ENCODE peak calls at places on chromosomes 13 and 19, in nine cellular contexts. N is IMR-90; E is RWPE1; Q is endothelial cell of umbilical vein; H is right lobe of liver; C is CD4-positive, alpha-beta T cell; O is effector memory CD4-positive, alpha-beta T cell; S is CD8-positive, alpha-beta memory T cell; A is aorta. I is an unnamed sample.

GRCh38 chr13:50948576-50948975 is 39.0 kb downstream of the RNASEH2B start:
- DNase-seq in N (peak), E (no peak), Q (no peak), H (no peak), C (no peak), O (no peak), S (no peak), A (no peak), I (no peak)

GRCh38 chr19:49017666-49018351 is 918 bp upstream of the LHB start:
- DNase-seq in N (peak), E (no peak), Q (peak), H (peak), C (peak), O (peak), S (peak), A (peak), I (peak)

GRCh38 chr13:61706899-61707298 is 291.2 kb upstream of the PCDH20 start:
- DNase-seq in N (no peak), E (no peak), Q (no peak), H (no peak), C (no peak), O (no peak), S (no peak), A (no peak), I (no peak)

GRCh38 chr19:47089767-47090350 is 23.7 kb downstream of the ZC3H4 start:
- DNase-seq in N (no peak), E (no peak), Q (no peak), H (no peak), C (no peak), O (no peak), S (no peak), A (no peak), I (no peak)

GRCh38 chr19:17515408-17516149 is 4.1 kb downstream of the PGLS start:
- DNase-seq in N (no peak), E (no peak), Q (no peak), H (no peak), C (no peak), O (no peak), S (no peak), A (no peak), I (no peak)

GRCh38 chr13:48990900-48991299 is 15.2 kb downstream of the FNDC3A start:
- DNase-seq in N (no peak), E (no peak), Q (no peak), H (no peak), C (no peak), O (no peak), S (no peak), A (no peak), I (no peak)

GRCh38 chr19:16141043-16141442 is 2.4 kb upstream of the HSH2D start:
- DNase-seq in N (no peak), E (no peak), Q (no peak), H (no peak), C (no peak), O (no peak), S (no peak), A (no peak), I (no peak)

GRCh38 chr19:50214699-50215543 is 11.5 kb downstream of the MYH14 start:
- DNase-seq in N (no peak), E (peak), Q (no peak), H (no peak), C (no peak), O (no peak), S (no peak), A (no peak), I (no peak)

GRCh38 chr19:41302624-41303351 is 7.2 kb upstream of the CCDC97 start:
- DNase-seq in N (no peak), E (no peak), Q (no peak), H (peak), C (peak), O (peak), S (peak), A (peak), I (no peak)

GRCh38 chr13:111474136-111475002 is 153.9 kb downstream of the TEX29 start:
- DNase-seq in N (peak), E (peak), Q (peak), H (no peak), C (no peak), O (no peak), S (no peak), A (no peak), I (peak)

GRCh38 chr13:43071824-43072223 is 48.4 kb downstream of the DNAJC15 start:
- DNase-seq in N (no peak), E (no peak), Q (no peak), H (no peak), C (no peak), O (no peak), S (no peak), A (no peak), I (no peak)

GRCh38 chr19:6752257-6753177 is 13.0 kb downstream of the TRIP10 start:
- DNase-seq in N (no peak), E (no peak), Q (no peak), H (peak), C (no peak), O (no peak), S (no peak), A (no peak), I (no peak)

GRCh38 chr13:90640976-90641375 is 706.5 kb upstream of the MIR17HG start:
- DNase-seq in N (no peak), E (peak), Q (no peak), H (no peak), C (no peak), O (no peak), S (no peak), A (no peak), I (peak)

GRCh38 chr19:44003461-44004134 is 841 bp downstream of the ZNF230 start:
- DNase-seq in N (no peak), E (peak), Q (peak), H (no peak), C (no peak), O (no peak), S (no peak), A (no peak), I (no peak)
- H3K27ac ChIP-seq in N (peak), E (peak), Q (no peak), H (peak), C (no peak), O (no peak), S (peak), A (no peak), I (no peak)

DNA sequence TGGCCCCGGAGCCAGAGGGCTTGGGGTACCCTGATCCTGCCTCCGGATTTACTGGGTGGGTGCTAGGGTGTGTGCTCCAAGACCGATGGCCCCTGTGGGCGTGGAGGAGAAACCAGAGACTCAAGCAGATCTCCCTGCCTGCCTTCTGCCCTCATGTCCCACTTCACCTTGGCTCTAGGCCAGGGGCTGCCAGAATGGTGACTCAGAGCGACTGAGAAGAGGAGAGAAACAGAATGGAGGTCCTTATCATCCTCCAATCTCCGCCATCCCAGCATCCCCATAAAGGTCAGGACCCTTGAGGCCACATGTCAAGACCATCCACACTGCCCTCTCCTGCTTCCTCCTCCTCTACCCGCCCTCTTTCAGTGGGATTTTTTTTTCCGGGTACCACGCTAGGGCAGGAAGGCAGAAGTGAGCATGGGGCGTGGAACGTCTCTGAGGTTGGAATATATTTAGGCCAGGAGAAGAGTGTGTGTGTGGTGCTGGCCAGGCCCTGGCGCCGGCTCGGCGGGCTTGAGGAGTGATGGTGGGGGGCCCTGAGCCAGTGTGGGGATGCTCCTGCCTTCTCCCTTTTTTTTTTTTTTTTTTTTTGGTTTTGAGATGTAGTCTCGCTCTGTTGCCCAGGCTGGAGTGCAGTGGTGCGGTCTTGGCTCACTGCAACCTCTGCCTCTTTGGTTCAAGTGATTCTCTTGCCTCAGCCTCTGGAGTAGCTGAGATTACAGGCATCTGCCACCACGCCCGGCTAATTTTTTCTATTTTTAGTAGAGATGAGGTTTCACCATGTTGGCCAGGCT is 22.3 kb downstream of the IER2 start:
- DNase-seq in N (peak), E (peak), Q (peak), H (peak), C (peak), O (peak), S (peak), A (peak), I (peak)
- H3K27ac ChIP-seq in N (peak), E (peak), Q (peak), H (no peak), C (peak), O (peak), S (peak), A (peak), I (peak)

GRCh38 chr13:110215606-110216005 is 91.4 kb downstream of the COL4A1 start:
- DNase-seq in N (peak), E (no peak), Q (no peak), H (no peak), C (no peak), O (no peak), S (no peak), A (no peak), I (no peak)
- H3K27ac ChIP-seq in N (peak), E (no peak), Q (peak), H (no peak), C (no peak), O (no peak), S (no peak), A (peak), I (peak)

DNA sequence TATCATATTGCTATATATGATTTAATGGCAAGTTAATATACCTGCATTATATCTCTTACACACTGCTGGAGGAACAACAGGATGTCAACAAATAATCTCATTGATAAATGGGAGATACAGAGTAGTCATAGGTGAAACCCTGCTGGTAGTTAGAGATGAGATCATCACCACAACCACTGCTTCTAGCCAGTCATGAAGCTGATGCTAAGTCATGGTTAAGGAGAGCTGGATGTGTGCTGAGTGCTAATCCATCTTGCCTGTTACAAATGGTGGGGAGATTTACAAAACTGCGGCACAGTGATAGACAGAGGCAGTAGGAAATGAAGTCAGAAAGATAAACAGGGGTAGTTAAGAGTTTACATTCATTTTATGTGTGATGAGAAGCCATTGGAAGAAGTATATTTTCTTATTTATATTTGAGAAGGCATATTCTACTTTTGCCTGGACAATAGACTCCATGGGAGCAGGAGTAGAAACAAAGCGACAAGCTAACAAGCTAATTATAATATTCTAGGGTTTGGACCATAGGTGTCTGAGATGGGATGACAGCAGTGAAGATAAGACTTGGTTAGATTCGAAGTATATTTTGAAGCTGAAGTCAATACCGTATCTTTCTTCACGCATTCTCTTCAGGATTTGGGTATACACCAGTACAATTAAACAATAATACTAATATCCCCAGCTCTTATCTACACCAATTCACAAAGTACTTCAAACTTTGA is 78.0 kb upstream of the TRPC4 start:
- DNase-seq in N (no peak), E (no peak), Q (no peak), H (no peak), C (no peak), O (no peak), S (no peak), A (no peak), I (no peak)
- H3K27ac ChIP-seq in N (no peak), E (no peak), Q (no peak), H (no peak), C (no peak), O (no peak), S (no peak), A (no peak), I (no peak)

GRCh38 chr13:108984251-108984920 is 355.0 kb downstream of the MYO16 start:
- DNase-seq in N (no peak), E (no peak), Q (no peak), H (no peak), C (no peak), O (no peak), S (no peak), A (no peak), I (no peak)
- H3K27ac ChIP-seq in N (no peak), E (no peak), Q (no peak), H (no peak), C (no peak), O (no peak), S (no peak), A (no peak), I (no peak)